ENCODE peak calls at places on chromosomes 12 and 14, in five cellular contexts. E is transverse colon, Y is sigmoid colon, D is GM23338, G is HepG2. R is an unnamed sample.

GRCh38 chr12:53219956-53220856 is 11.8 kb downstream of the RARG start:
- DNase-seq in E (peak), Y (peak), D (peak), G (peak), R (peak)

GRCh38 chr14:94636744-94637412 is 24.7 kb downstream of the SERPINA3 start:
- DNase-seq in E (no peak), Y (no peak), D (peak), G (peak), R (no peak)

GRCh38 chr12:111438501-111438900 is 32.8 kb downstream of the SH2B3 start:
- DNase-seq in E (peak), Y (no peak), D (peak), G (no peak), R (no peak)

GRCh38 chr12:14618990-14619389 is 51.3 kb upstream of the PLBD1 start:
- DNase-seq in E (no peak), Y (no peak), D (peak), G (no peak), R (no peak)

GRCh38 chr12:113818833-113819232 is 147.3 kb downstream of the RBM19 start:
- DNase-seq in E (no peak), Y (no peak), D (peak), G (peak), R (no peak)

GRCh38 chr12:83150465-83151189 is 463.9 kb downstream of the TMTC2 start:
- DNase-seq in E (no peak), Y (no peak), D (no peak), G (no peak), R (no peak)

GRCh38 chr12:89618113-89618862 is 90.3 kb downstream of the ATP2B1 start:
- DNase-seq in E (no peak), Y (no peak), D (no peak), G (no peak), R (no peak)

GRCh38 chr14:38721822-38722431 is 381.1 kb downstream of the SEC23A start:
- DNase-seq in E (peak), Y (no peak), D (peak), G (peak), R (no peak)

GRCh38 chr12:21528953-21529352 is 2.9 kb downstream of the SPX start:
- DNase-seq in E (no peak), Y (no peak), D (no peak), G (no peak), R (no peak)

GRCh38 chr14:81837304-81837703 is 303.7 kb upstream of the SEL1L start:
- DNase-seq in E (no peak), Y (no peak), D (no peak), G (no peak), R (no peak)

GRCh38 chr12:10243803-10244520 is 31.3 kb downstream of the GABARAPL1 start:
- DNase-seq in E (peak), Y (no peak), D (no peak), G (no peak), R (peak)

GRCh38 chr12:57899010-57899662 is 42.2 kb upstream of the ATP23 start:
- DNase-seq in E (peak), Y (peak), D (no peak), G (no peak), R (peak)

GRCh38 chr12:123034022-123034541 is 53.6 kb downstream of the ARL6IP4 start:
- DNase-seq in E (no peak), Y (no peak), D (no peak), G (no peak), R (no peak)

GRCh38 chr12:4909734-4910501 is at the start of gene KCNA1:
- DNase-seq in E (no peak), Y (peak), D (peak), G (no peak), R (peak)

GRCh38 chr12:80053048-80053790 is 46.1 kb upstream of the OTOGL start:
- DNase-seq in E (peak), Y (peak), D (no peak), G (no peak), R (no peak)

GRCh38 chr12:97753332-97753731 is 290.7 kb downstream of the RMST start:
- DNase-seq in E (no peak), Y (no peak), D (no peak), G (no peak), R (no peak)

GRCh38 chr12:94839347-94839746 is 164.2 kb downstream of the NDUFA12 start:
- DNase-seq in E (no peak), Y (no peak), D (no peak), G (no peak), R (no peak)
- TF ChIP-seq POLR2AphosphoS5 in E (no peak), Y (no peak), D (no peak), G (no peak), R (no peak)

GRCh38 chr12:70248916-70249315 is 5.7 kb downstream of the CNOT2 start:
- DNase-seq in E (no peak), Y (no peak), D (no peak), G (no peak), R (no peak)
- TF ChIP-seq POLR2AphosphoS5 in E (no peak), Y (no peak), D (no peak), G (no peak), R (no peak)

DNA sequence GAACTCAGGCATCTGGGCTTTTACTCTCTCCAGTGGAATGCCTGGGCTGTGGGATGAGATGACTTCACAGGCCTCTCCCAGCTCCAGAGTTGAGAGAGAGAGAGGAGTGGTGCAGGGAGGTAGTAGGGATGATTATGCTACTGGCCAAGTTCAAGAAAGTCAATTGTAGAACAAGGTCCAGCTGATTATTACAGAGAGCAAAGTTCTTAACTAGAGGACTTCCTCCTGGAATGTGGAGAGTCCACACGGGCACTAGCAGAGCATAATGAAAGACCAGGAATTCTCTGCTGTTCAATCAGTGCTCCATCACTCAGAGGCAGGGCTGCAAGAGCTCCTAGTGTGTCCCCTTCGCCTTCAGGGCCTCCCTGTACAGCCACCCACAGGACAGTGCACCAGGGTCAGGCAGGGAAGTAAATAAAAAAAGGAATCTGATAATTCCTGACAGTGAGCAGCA is 651 bp upstream of the EMP1 start:
- DNase-seq in E (peak), Y (peak), D (no peak), G (no peak), R (no peak)
- TF ChIP-seq POLR2AphosphoS5 in E (peak), Y (no peak), D (no peak), G (no peak), R (no peak)

DNA sequence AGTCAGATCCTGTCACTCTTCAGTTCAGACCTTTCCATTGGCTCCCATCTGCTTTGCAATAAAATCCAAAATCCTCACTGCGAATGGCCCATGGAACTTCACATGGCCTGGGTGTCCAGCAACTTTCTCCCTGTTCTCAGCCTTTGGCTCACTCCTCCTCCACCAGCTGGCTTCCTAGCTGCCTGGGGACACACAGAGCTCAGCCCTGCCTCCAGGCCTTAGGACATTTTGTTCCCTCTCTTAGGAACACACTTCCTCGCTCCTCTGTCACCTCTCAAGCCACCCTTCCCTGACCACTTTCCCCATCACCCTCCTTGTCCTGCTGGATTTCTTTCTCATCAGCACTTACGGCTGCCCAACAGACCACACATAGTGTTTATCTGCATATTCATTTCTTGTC is 419.6 kb downstream of the MED13L start:
- DNase-seq in E (no peak), Y (no peak), D (no peak), G (no peak), R (no peak)
- TF ChIP-seq POLR2AphosphoS5 in E (no peak), Y (no peak), D (no peak), G (no peak), R (no peak)

GRCh38 chr14:33799705-33800269 is 151.1 kb downstream of the EGLN3 start:
- DNase-seq in E (no peak), Y (no peak), D (no peak), G (no peak), R (no peak)

GRCh38 chr14:33792387-33793368 is 158.2 kb downstream of the EGLN3 start:
- DNase-seq in E (peak), Y (peak), D (peak), G (peak), R (peak)

GRCh38 chr14:33793711-33794110 is 157.2 kb downstream of the EGLN3 start:
- DNase-seq in E (no peak), Y (no peak), D (no peak), G (no peak), R (no peak)

GRCh38 chr14:33794791-33795300 is 156.0 kb downstream of the EGLN3 start:
- DNase-seq in E (no peak), Y (no peak), D (no peak), G (no peak), R (no peak)

GRCh38 chr14:33796356-33796755 is 154.5 kb downstream of the EGLN3 start:
- DNase-seq in E (no peak), Y (no peak), D (no peak), G (no peak), R (no peak)
- TF ChIP-seq POLR2AphosphoS5 in E (no peak), Y (no peak), D (no peak), G (no peak), R (no peak)

DNA sequence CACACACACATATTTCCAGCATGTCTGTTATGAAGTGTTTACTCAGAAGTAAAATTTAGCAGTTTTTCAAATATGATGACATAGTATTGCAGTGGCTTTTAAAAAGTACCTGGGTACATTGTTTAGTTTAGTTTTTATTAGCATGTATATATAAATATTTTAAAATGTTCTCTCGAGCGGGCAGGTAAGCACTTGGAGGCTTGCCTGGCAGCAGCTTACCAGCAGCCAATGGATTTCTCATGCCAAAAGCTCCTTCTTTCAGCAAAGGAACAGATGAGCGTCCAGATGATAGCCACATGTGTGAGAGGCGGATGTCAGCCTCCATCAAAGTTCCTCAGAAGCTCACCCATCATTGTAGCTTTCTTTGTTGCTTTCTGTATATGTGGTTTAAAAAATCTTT is 57.2 kb upstream of the LRIG3 start:
- DNase-seq in E (no peak), Y (no peak), D (no peak), G (no peak), R (no peak)
- TF ChIP-seq POLR2AphosphoS5 in E (no peak), Y (no peak), D (no peak), G (no peak), R (no peak)

GRCh38 chr14:103749452-103749851 is 33.8 kb downstream of the ZFYVE21 start:
- DNase-seq in E (no peak), Y (no peak), D (no peak), G (no peak), R (no peak)

GRCh38 chr14:103746706-103747105 is 31.1 kb downstream of the ZFYVE21 start:
- DNase-seq in E (no peak), Y (peak), D (no peak), G (no peak), R (no peak)

GRCh38 chr14:103745424-103745823 is 29.8 kb downstream of the ZFYVE21 start:
- DNase-seq in E (no peak), Y (peak), D (no peak), G (peak), R (no peak)

GRCh38 chr14:103749860-103750259 is 34.2 kb downstream of the ZFYVE21 start:
- DNase-seq in E (no peak), Y (no peak), D (no peak), G (no peak), R (no peak)

DNA sequence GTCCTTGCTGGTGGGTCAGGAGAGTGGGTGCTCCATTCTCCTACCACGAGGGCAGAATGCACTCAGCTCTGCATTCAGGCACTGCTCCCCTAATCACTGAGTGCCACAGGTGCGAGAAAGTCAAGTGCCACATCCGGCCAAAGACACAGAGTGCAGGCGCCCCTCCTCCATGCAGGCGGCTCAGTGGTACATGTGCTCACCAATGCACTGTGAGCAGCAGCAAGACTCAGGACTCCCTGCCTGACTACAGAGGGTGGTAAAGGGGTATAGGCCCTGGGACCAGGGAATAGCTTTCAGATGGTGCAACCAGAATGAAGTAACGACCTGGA is 32.9 kb downstream of the ZFYVE21 start:
- DNase-seq in E (no peak), Y (peak), D (no peak), G (no peak), R (no peak)
- TF ChIP-seq POLR2AphosphoS5 in E (no peak), Y (no peak), D (no peak), G (no peak), R (no peak)

GRCh38 chr14:68495101-68495637 is 297.7 kb downstream of the ZFP36L1 start:
- DNase-seq in E (no peak), Y (no peak), D (no peak), G (no peak), R (no peak)
- TF ChIP-seq POLR2AphosphoS5 in E (no peak), Y (no peak), D (no peak), G (no peak), R (peak)